ENCODE peak calls at places on chromosome 18, in four cellular contexts. One of them, this sample, is unnamed. For H3K4me1, the result is how much of the 10 kb centered on the place peaks cover.

GRCh38 chr18:42174909-42175308 is 219.9 kb downstream of the PIK3C3 start:
- DNase-seq in sigmoid colon: no peak
- DNase-seq in colonic mucosa: no peak
- DNase-seq in fibroblast of lung: no peak
- DNase-seq in this sample: no peak

GRCh38 chr18:76985156-76985950 is 147.2 kb downstream of the MBP start:
- DNase-seq in colonic mucosa: peak
- DNase-seq in fibroblast of lung: no peak
- DNase-seq in sigmoid colon: no peak
- DNase-seq in this sample: no peak

GRCh38 chr18:25144835-25145234 is 207.1 kb downstream of the ZNF521 start:
- DNase-seq in sigmoid colon: no peak
- DNase-seq in fibroblast of lung: peak
- DNase-seq in colonic mucosa: no peak
- DNase-seq in this sample: no peak

GRCh38 chr18:33560686-33561370 is 17.2 kb upstream of the ASXL3 start:
- DNase-seq in colonic mucosa: peak
- DNase-seq in fibroblast of lung: peak
- DNase-seq in sigmoid colon: no peak
- DNase-seq in this sample: no peak

GRCh38 chr18:9032519-9032918 is 70.0 kb upstream of the NDUFV2 start:
- DNase-seq in fibroblast of lung: no peak
- DNase-seq in colonic mucosa: no peak
- DNase-seq in sigmoid colon: no peak
- DNase-seq in this sample: no peak

GRCh38 chr18:10353791-10354190 is 100.6 kb upstream of the APCDD1 start:
- DNase-seq in fibroblast of lung: peak
- DNase-seq in sigmoid colon: no peak
- DNase-seq in colonic mucosa: no peak
- DNase-seq in this sample: no peak

GRCh38 chr18:3605562-3606443 is 155.8 kb downstream of the TGIF1 start:
- DNase-seq in colonic mucosa: no peak
- DNase-seq in fibroblast of lung: peak
- DNase-seq in sigmoid colon: peak
- DNase-seq in this sample: no peak

GRCh38 chr18:2104620-2105462 is 466.5 kb downstream of the METTL4 start:
- DNase-seq in colonic mucosa: peak
- DNase-seq in sigmoid colon: no peak
- DNase-seq in fibroblast of lung: peak
- DNase-seq in this sample: peak

GRCh38 chr18:78087338-78087737 is 837.7 kb downstream of the GALR1 start:
- DNase-seq in fibroblast of lung: no peak
- DNase-seq in colonic mucosa: no peak
- DNase-seq in sigmoid colon: no peak
- DNase-seq in this sample: no peak

GRCh38 chr18:36157441-36157840 is 27.7 kb downstream of the ELP2 start:
- DNase-seq in colonic mucosa: no peak
- DNase-seq in sigmoid colon: no peak
- DNase-seq in fibroblast of lung: no peak
- DNase-seq in this sample: no peak

GRCh38 chr18:2686349-2686968 is 30.9 kb downstream of the SMCHD1 start:
- DNase-seq in colonic mucosa: no peak
- DNase-seq in fibroblast of lung: peak
- DNase-seq in sigmoid colon: no peak
- DNase-seq in this sample: no peak

GRCh38 chr18:24064701-24065100 is 50.1 kb downstream of the TTC39C start:
- DNase-seq in sigmoid colon: no peak
- DNase-seq in fibroblast of lung: no peak
- DNase-seq in colonic mucosa: no peak
- DNase-seq in this sample: no peak

GRCh38 chr18:59957957-59958356 is 58.2 kb downstream of the PMAIP1 start:
- DNase-seq in colonic mucosa: peak
- DNase-seq in sigmoid colon: no peak
- DNase-seq in fibroblast of lung: peak
- DNase-seq in this sample: peak

GRCh38 chr18:44117821-44118220 is 562.9 kb upstream of the SETBP1 start:
- DNase-seq in colonic mucosa: no peak
- DNase-seq in fibroblast of lung: no peak
- DNase-seq in sigmoid colon: no peak
- DNase-seq in this sample: no peak
- TF ChIP-seq CTCF in colonic mucosa: no peak
- TF ChIP-seq CTCF in fibroblast of lung: no peak
- TF ChIP-seq CTCF in sigmoid colon: no peak
- TF ChIP-seq CTCF in this sample: no peak

DNA sequence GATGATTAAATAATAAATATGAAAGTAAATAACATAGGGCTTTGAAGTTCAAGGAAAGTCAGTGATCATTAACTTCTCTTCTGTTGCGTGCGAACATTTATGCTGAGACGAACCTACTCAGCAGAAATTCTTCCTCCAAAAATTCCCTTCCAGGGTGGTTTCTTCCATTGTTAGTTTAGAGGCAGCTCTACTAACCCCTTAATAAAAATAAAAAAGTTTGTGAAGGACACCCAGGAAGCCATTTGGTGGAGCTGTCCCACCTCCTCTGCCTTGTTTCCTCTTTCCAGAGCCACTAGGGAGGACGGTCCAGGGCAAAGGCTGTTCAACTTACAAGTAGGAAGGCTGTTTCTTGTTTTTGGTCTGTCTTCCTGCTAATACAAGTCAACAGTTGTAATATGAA is 2.1 kb upstream of the SMAD2 start:
- DNase-seq in colonic mucosa: no peak
- DNase-seq in sigmoid colon: no peak
- DNase-seq in fibroblast of lung: no peak
- DNase-seq in this sample: peak
- H3K4me1 ChIP-seq in colonic mucosa: under half
- H3K4me1 ChIP-seq in sigmoid colon: under half
- H3K4me1 ChIP-seq in fibroblast of lung: under half
- H3K4me1 ChIP-seq in this sample: under half

DNA sequence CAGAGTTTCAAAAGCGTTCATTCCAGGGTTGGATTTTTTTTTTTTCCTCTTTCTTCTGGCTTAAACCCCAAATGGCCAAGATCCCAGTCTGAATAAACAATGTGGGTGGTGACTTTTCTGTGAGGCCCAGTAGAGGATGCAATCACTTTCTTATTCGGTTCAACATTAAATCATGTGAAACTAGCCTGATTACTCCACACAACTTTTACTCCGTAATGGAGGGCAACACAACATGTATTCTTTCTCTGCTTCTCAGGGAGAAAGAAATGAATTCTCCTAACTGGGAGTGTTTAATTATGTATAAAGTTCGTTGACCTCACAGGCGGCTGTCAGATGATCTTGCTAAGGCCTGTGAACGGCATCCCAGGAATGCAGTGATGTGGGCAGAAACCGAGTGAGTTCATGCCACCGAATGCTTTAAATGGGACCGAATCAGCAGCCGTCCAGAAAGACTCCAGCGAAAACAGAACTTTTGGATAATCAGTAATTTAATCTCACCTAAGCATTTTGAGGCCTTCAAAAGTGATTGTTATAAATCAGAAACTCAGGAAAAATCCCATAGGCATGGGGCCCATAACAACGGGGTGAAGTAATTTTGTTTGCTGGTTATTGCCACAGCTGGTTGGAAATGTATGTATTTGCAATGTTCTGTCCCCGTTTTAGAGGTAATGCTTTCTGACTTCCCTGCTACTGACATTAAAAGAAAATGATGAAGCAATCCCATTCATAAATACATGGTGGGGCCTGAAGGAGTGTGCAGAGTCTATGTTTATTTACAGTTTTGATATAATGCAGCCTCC is 81.5 kb downstream of the BCL2 start:
- DNase-seq in fibroblast of lung: peak
- DNase-seq in colonic mucosa: no peak
- DNase-seq in sigmoid colon: no peak
- DNase-seq in this sample: peak
- H3K4me3 ChIP-seq in fibroblast of lung: peak
- H3K4me3 ChIP-seq in colonic mucosa: no peak
- H3K4me3 ChIP-seq in sigmoid colon: peak
- H3K4me3 ChIP-seq in this sample: no peak

GRCh38 chr18:67969458-67969857 is 452.9 kb upstream of the DSEL start:
- DNase-seq in colonic mucosa: no peak
- DNase-seq in fibroblast of lung: no peak
- DNase-seq in sigmoid colon: no peak
- DNase-seq in this sample: no peak
- TF ChIP-seq CTCF in colonic mucosa: no peak
- TF ChIP-seq CTCF in fibroblast of lung: no peak
- TF ChIP-seq CTCF in sigmoid colon: no peak
- TF ChIP-seq CTCF in this sample: no peak

DNA sequence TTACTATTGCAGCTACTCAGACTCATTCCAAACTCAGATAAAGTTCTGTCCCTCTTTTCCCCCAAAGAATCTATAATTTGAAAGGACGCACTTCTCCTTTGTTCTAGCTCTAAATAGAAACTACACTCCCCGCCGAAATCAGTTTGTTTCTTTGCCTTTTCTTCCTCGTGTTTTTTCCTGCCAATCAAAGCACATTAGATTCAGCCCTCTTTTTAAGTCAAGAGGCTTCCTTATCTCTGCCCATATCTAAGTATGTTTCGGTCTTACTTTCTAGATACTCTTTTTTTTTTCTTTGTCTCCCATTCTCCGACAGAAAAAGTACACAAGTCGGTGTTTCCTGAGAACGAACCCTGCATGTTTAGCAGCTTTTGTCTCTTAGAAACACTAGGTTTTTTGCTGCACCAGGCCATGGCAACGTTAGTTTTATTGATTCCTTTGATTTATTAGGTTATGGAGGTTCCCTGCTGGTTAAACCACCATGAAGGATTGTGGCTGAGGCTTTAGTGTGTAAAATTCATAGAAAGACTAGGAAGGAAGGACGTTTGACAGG is 9.5 kb upstream of the CD226 start:
- DNase-seq in fibroblast of lung: no peak
- DNase-seq in sigmoid colon: no peak
- DNase-seq in colonic mucosa: no peak
- DNase-seq in this sample: no peak
- H3K4me1 ChIP-seq in fibroblast of lung: under half
- H3K4me1 ChIP-seq in sigmoid colon: under half
- H3K4me1 ChIP-seq in colonic mucosa: under half
- H3K4me1 ChIP-seq in this sample: under half

GRCh38 chr18:13376841-13377351 is 158.3 kb downstream of the LDLRAD4 start:
- DNase-seq in fibroblast of lung: no peak
- DNase-seq in sigmoid colon: peak
- DNase-seq in colonic mucosa: no peak
- DNase-seq in this sample: no peak
- H3K4me3 ChIP-seq in fibroblast of lung: no peak
- H3K4me3 ChIP-seq in sigmoid colon: no peak
- H3K4me3 ChIP-seq in colonic mucosa: no peak
- H3K4me3 ChIP-seq in this sample: no peak

GRCh38 chr18:21191596-21192307 is 50.3 kb upstream of the GREB1L start:
- DNase-seq in fibroblast of lung: peak
- DNase-seq in sigmoid colon: no peak
- DNase-seq in colonic mucosa: peak
- DNase-seq in this sample: peak
- TF ChIP-seq CTCF in fibroblast of lung: peak
- TF ChIP-seq CTCF in sigmoid colon: no peak
- TF ChIP-seq CTCF in colonic mucosa: peak
- TF ChIP-seq CTCF in this sample: peak

DNA sequence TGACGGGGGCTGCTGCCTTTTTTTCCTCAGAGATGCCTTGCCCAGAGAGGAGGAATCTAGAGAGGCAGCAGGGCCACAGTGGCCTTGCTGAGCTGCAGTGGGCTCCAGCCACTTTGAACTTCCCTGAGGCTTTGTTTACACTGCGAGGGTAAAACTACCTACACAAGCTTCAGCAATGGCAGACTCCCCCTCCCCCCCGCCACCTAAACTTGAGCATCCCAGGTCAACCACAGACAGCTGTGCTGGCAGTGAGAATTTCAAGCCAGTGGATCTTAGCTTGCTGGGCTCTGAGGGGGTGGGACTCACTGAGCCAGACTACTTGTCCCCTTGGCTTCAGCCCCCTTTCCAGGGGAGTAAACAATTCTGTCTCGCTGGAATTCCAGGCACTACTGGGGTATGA is 11.8 kb downstream of the SYT4 start:
- DNase-seq in fibroblast of lung: no peak
- DNase-seq in colonic mucosa: no peak
- DNase-seq in sigmoid colon: no peak
- DNase-seq in this sample: no peak
- H3K4me1 ChIP-seq in fibroblast of lung: under half
- H3K4me1 ChIP-seq in colonic mucosa: under half
- H3K4me1 ChIP-seq in sigmoid colon: under half
- H3K4me1 ChIP-seq in this sample: under half

DNA sequence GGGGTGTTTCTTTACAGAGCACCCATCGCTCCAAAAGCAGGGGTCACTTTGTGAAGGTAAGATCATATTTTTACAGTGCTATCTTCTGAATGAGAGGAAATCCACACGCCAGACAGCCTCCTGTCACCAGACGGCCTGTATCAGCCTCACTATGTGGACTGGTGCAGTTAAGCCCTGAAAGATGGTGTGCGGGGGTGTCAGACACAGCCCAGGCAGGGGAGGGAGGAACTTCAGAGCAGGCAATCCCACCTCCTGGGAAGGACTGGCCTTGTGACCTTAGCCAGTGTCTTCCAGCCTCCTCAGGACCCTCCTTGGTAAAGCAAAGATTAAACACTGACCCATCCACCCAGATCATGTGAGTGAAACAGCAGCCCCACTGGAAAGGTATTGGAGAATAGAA is 249.4 kb upstream of the CTAGE1 start:
- DNase-seq in fibroblast of lung: no peak
- DNase-seq in colonic mucosa: no peak
- DNase-seq in sigmoid colon: no peak
- DNase-seq in this sample: no peak
- H3K4me3 ChIP-seq in fibroblast of lung: no peak
- H3K4me3 ChIP-seq in colonic mucosa: no peak
- H3K4me3 ChIP-seq in sigmoid colon: no peak
- H3K4me3 ChIP-seq in this sample: no peak

This sample was measured in body of pancreas.